ENCODE peak calls at places on chromosomes 16 and 17, in five cellular contexts. B is NCI-H1092, N is NCI-H2171, I is NAMALWA, W is WTC11. L is an unnamed sample.

GRCh38 chr17:824372-824771 is 42.2 kb downstream of the MRM3 start:
- DNase-seq in B (no peak), I (no peak), N (no peak), W (no peak), L (no peak)

GRCh38 chr16:77805403-77805802 is 17.0 kb downstream of the VAT1L start:
- DNase-seq in W (no peak), I (no peak), N (no peak), B (peak), L (no peak)

GRCh38 chr17:80441133-80441578 is 26.2 kb downstream of the ENDOV start:
- DNase-seq in B (no peak), I (peak), W (peak), N (no peak), L (peak)

GRCh38 chr17:40852378-40852777 is 14.6 kb downstream of the KRT12 start:
- DNase-seq in N (no peak), I (no peak), B (no peak), W (no peak), L (no peak)

GRCh38 chr17:27353469-27354050 is 59.6 kb downstream of the WSB1 start:
- DNase-seq in I (peak), B (peak), W (peak), N (peak), L (peak)

GRCh38 chr17:47864791-47865216 is 13.8 kb upstream of the SP6 start:
- DNase-seq in B (no peak), I (no peak), N (no peak), W (no peak), L (no peak)

GRCh38 chr16:66905633-66906539 is 12.8 kb downstream of the CDH16 start:
- DNase-seq in B (no peak), I (peak), N (no peak), W (peak), L (no peak)

GRCh38 chr17:41860254-41860931 is 4.8 kb downstream of the KLHL11 start:
- DNase-seq in B (no peak), N (no peak), W (no peak), I (no peak), L (no peak)

GRCh38 chr17:75897076-75898019 is 597 bp upstream of the TRIM65 start:
- DNase-seq in I (no peak), B (no peak), W (peak), N (no peak), L (no peak)

GRCh38 chr16:17463335-17463734 is 7.4 kb downstream of the XYLT1 start:
- DNase-seq in N (no peak), W (no peak), I (peak), B (no peak), L (no peak)

GRCh38 chr16:81574168-81574567 is 129.6 kb downstream of the CMIP start:
- DNase-seq in N (no peak), B (no peak), W (no peak), I (no peak), L (no peak)

GRCh38 chr16:56841233-56841632 is 23.8 kb upstream of the SLC12A3 start:
- DNase-seq in I (no peak), B (no peak), N (no peak), W (no peak), L (no peak)

GRCh38 chr16:2388875-2389433 is 40.3 kb upstream of the CCNF start:
- DNase-seq in N (no peak), B (peak), W (no peak), I (no peak), L (no peak)

GRCh38 chr17:42937712-42938596 is 26.3 kb downstream of the AARSD1 start:
- DNase-seq in I (peak), W (peak), N (no peak), B (peak), L (no peak)